ENCODE peak calls at places on chromosome 3, in seven cellular contexts. E, Z, S, X, L, K and A are unnamed samples.

GRCh38 chr3:171753025-171753472 is 57.2 kb downstream of the PLD1 start:
- DNase-seq in E (peak; percentile 59), Z (no peak), S (no peak), X (no peak), L (no peak), K (peak; percentile 69), A (no peak)

GRCh38 chr3:12798559-12799179 is 2.2 kb downstream of the CAND2 start:
- DNase-seq in E (peak; percentile 47), Z (no peak), S (no peak), X (peak; percentile 42), L (no peak), K (no peak), A (no peak)

GRCh38 chr3:191327526-191327925 is 1.7 kb upstream of the CCDC50 start:
- DNase-seq in E (no peak), Z (no peak), S (no peak), X (no peak), L (no peak), K (no peak), A (no peak)

GRCh38 chr3:137103739-137104138 is 146.0 kb downstream of the IL20RB start:
- DNase-seq in E (no peak), Z (no peak), S (no peak), X (no peak), L (no peak), K (no peak), A (no peak)

GRCh38 chr3:142543307-142543706 is 35.2 kb downstream of the ATR start:
- DNase-seq in E (no peak), Z (no peak), S (no peak), X (no peak), L (no peak), K (no peak), A (no peak)

GRCh38 chr3:124787490-124788195 is 57.4 kb downstream of the UMPS start:
- DNase-seq in E (no peak), Z (no peak), S (no peak), X (no peak), L (no peak), K (peak; percentile 27), A (no peak)

GRCh38 chr3:132543016-132543739 is 53.9 kb upstream of the ACKR4 start:
- DNase-seq in E (no peak), Z (peak; percentile 84), S (no peak), X (no peak), L (peak; percentile 86), K (peak; percentile 81), A (no peak)

GRCh38 chr3:40877651-40878463 is 321.4 kb upstream of the CTNNB1 start:
- DNase-seq in E (peak; percentile 71), Z (no peak), S (peak; percentile 16), X (peak; percentile 69), L (no peak), K (peak; percentile 84), A (peak; percentile 90)

GRCh38 chr3:135970500-135971116 is 5.1 kb downstream of the PPP2R3A start:
- DNase-seq in E (no peak), Z (no peak), S (no peak), X (no peak), L (no peak), K (no peak), A (no peak)

GRCh38 chr3:2458816-2459215 is 360.1 kb downstream of the CNTN4 start:
- DNase-seq in E (no peak), Z (no peak), S (no peak), X (no peak), L (no peak), K (no peak), A (no peak)

GRCh38 chr3:123781138-123781537 is 103.0 kb downstream of the MYLK start:
- DNase-seq in E (no peak), Z (no peak), S (no peak), X (no peak), L (no peak), K (no peak), A (no peak)

GRCh38 chr3:32934150-32934742 is 17.2 kb upstream of the CCR4 start:
- DNase-seq in E (no peak), Z (no peak), S (peak; percentile 40), X (no peak), L (no peak), K (peak; percentile 40), A (no peak)

GRCh38 chr3:14507345-14507741 is 32.8 kb downstream of the GRIP2 start:
- DNase-seq in E (peak; percentile 10), Z (no peak), S (no peak), X (no peak), L (no peak), K (no peak), A (no peak)

GRCh38 chr3:168073842-168074311 is 21.8 kb downstream of the GOLIM4 start:
- DNase-seq in E (no peak), Z (no peak), S (no peak), X (no peak), L (no peak), K (peak; percentile 47), A (no peak)

GRCh38 chr3:148955544-148956346 is 35.6 kb upstream of the GYG1 start:
- DNase-seq in E (peak; percentile 53), Z (peak; percentile 87), S (peak; percentile 76), X (no peak), L (peak; percentile 92), K (peak; percentile 93), A (peak; percentile 43)

GRCh38 chr3:172939651-172940293 is 189.2 kb downstream of the ECT2 start:
- DNase-seq in E (no peak), Z (no peak), S (peak; percentile 7), X (no peak), L (no peak), K (peak; percentile 35), A (no peak)

GRCh38 chr3:155386817-155387403 is 93.4 kb upstream of the STRIT1 start:
- DNase-seq in E (no peak), Z (no peak), S (no peak), X (no peak), L (no peak), K (no peak), A (no peak)

GRCh38 chr3:35393916-35394315 is 245.4 kb upstream of the ARPP21 start:
- DNase-seq in E (no peak), Z (no peak), S (no peak), X (no peak), L (no peak), K (peak; percentile 41), A (no peak)

GRCh38 chr3:43515208-43515917 is 106.4 kb downstream of the ANO10 start:
- DNase-seq in E (no peak), Z (no peak), S (no peak), X (no peak), L (no peak), K (no peak), A (no peak)

GRCh38 chr3:18237251-18238005 is 187.7 kb downstream of the SATB1 start:
- DNase-seq in E (no peak), Z (no peak), S (no peak), X (no peak), L (no peak), K (peak; percentile 38), A (no peak)

GRCh38 chr3:139541156-139541897 is 1.8 kb upstream of the RBP1 start:
- DNase-seq in E (no peak), Z (no peak), S (no peak), X (no peak), L (no peak), K (no peak), A (no peak)

GRCh38 chr3:52253314-52254260 is 8.0 kb downstream of the PPM1M start:
- DNase-seq in E (no peak), Z (no peak), S (no peak), X (no peak), L (no peak), K (peak; percentile 36), A (no peak)

GRCh38 chr3:8246070-8246469 is 255.6 kb upstream of the LMCD1 start:
- DNase-seq in E (no peak), Z (no peak), S (no peak), X (no peak), L (no peak), K (no peak), A (no peak)

GRCh38 chr3:73765878-73766564 is 141.3 kb upstream of the PDZRN3 start:
- DNase-seq in E (no peak), Z (no peak), S (no peak), X (no peak), L (peak; percentile 30), K (no peak), A (no peak)

GRCh38 chr3:193546129-193546528 is 8.6 kb downstream of the ATP13A4 start:
- DNase-seq in E (no peak), Z (no peak), S (no peak), X (no peak), L (no peak), K (no peak), A (no peak)
- TF ChIP-seq CTCF in E (no peak), Z (no peak), S (no peak), X (no peak), L (no peak), K (no peak), A (no peak)

DNA sequence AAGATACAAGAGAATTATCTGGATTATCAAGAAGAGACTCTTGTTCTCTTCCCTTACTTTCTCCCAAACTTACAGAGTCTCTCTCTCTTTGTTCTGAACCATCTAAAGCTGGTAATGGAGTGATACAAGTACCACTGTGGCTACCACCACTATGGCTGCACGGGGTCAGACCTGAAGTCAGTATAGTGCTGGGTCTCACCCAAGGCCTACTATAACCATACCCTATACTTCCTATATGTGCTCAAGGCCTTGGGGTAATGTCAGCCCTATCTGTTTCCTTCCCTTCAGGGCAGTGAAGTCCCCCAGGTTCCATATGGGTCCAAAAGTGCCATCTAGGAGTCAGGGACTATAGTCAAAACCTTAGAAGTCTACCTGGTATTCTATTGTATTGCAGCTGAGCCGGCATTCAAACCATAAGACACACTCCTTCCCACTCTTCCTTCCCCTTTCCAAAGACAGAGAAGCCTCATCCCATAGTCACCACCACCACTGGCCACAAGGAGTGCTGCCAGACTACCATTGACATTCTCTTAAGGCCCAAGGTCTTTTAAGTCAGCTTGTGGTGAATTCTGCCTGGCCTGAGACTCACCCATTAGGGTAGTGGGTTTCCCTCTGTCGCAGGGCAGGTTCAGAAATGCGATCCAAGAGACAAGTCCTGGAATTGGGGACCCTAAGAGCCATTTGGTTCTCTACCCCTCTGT is 615.0 kb upstream of the NECTIN3 start:
- DNase-seq in E (no peak), Z (no peak), S (no peak), X (no peak), L (no peak), K (no peak), A (no peak)
- TF ChIP-seq CTCF in E (no peak), Z (no peak), S (peak; percentile 12), X (no peak), L (no peak), K (no peak), A (no peak)

DNA sequence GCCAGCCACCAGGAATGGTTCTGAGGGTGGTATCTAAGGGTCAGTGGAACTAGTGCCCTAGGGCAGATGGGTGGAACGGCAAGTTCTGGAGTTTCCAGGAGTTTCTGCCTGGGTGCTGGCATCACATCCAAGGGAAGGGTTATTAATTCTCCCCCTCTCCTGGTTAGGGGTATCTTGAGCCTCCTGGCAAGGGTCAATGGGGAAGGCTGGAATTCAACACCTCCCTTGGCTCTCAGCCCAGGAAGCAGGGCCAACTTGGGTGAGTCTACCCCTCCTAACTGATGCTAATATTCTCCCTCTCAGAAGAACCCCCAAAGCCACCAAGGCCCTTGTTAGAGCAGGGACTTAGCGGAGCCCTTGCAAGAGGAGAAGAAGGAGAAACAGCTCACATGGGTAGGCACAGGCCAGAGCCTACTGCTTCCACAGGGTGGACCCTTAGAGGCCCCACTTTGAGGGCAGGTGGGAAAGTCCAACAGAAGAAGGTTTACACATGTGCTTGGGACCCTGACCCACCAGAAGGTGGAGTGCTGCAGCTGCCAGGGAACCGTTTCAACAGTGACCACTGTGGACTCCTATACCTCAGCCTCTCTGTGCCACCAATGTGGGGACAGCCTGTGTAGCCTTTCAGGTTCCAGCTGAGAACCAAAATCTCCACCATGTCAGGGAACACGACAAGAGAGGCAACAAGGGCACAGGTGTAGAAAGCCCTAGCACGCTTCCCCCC is 3.3 kb downstream of the TMEM115 start:
- DNase-seq in E (no peak), Z (no peak), S (no peak), X (no peak), L (no peak), K (no peak), A (no peak)
- TF ChIP-seq CTCF in E (no peak), Z (no peak), S (peak; percentile 35), X (no peak), L (no peak), K (no peak), A (no peak)

GRCh38 chr3:53696401-53697172 is 149.6 kb downstream of the CHDH start:
- DNase-seq in E (no peak), Z (no peak), S (no peak), X (no peak), L (no peak), K (no peak), A (no peak)
- TF ChIP-seq CTCF in E (no peak), Z (no peak), S (no peak), X (no peak), L (peak; percentile 19), K (no peak), A (no peak)